ENCODE peak calls at places on chromosomes 11 and 22, in seven cellular contexts. One of them, this sample, is unnamed.

GRCh38 chr11:18611196-18611595 is 11.6 kb downstream of the MISFA start:
- DNase-seq in fibroblast of the aortic adventitia: peak
- DNase-seq in sigmoid colon: no peak
- DNase-seq in GM13977: no peak
- DNase-seq in tibial nerve: no peak
- DNase-seq in dorsolateral prefrontal cortex: no peak
- DNase-seq in Calu3: no peak
- DNase-seq in this sample: no peak

GRCh38 chr11:112270551-112271180 is 10.0 kb upstream of the PLET1 start:
- DNase-seq in Calu3: peak
- DNase-seq in sigmoid colon: no peak
- DNase-seq in fibroblast of the aortic adventitia: no peak
- DNase-seq in GM13977: no peak
- DNase-seq in tibial nerve: no peak
- DNase-seq in dorsolateral prefrontal cortex: no peak
- DNase-seq in this sample: no peak

GRCh38 chr11:12460441-12460840 is 83.1 kb downstream of the PARVA start:
- DNase-seq in fibroblast of the aortic adventitia: no peak
- DNase-seq in tibial nerve: no peak
- DNase-seq in dorsolateral prefrontal cortex: no peak
- DNase-seq in GM13977: no peak
- DNase-seq in Calu3: no peak
- DNase-seq in sigmoid colon: no peak
- DNase-seq in this sample: no peak

GRCh38 chr11:64339754-64340408 is at the start of gene CCDC88B:
- DNase-seq in fibroblast of the aortic adventitia: no peak
- DNase-seq in GM13977: peak
- DNase-seq in tibial nerve: no peak
- DNase-seq in sigmoid colon: no peak
- DNase-seq in dorsolateral prefrontal cortex: no peak
- DNase-seq in Calu3: no peak
- DNase-seq in this sample: peak

GRCh38 chr11:12291767-12292166 is 85.6 kb upstream of the PARVA start:
- DNase-seq in GM13977: peak
- DNase-seq in Calu3: no peak
- DNase-seq in sigmoid colon: no peak
- DNase-seq in fibroblast of the aortic adventitia: no peak
- DNase-seq in tibial nerve: no peak
- DNase-seq in dorsolateral prefrontal cortex: no peak
- DNase-seq in this sample: peak

GRCh38 chr22:44538071-44538470 is 40.0 kb upstream of the RTL6 start:
- DNase-seq in GM13977: no peak
- DNase-seq in fibroblast of the aortic adventitia: peak
- DNase-seq in sigmoid colon: no peak
- DNase-seq in dorsolateral prefrontal cortex: no peak
- DNase-seq in Calu3: no peak
- DNase-seq in tibial nerve: no peak
- DNase-seq in this sample: no peak

GRCh38 chr22:17199131-17199731 is 20.0 kb downstream of the ADA2 start:
- DNase-seq in fibroblast of the aortic adventitia: peak
- DNase-seq in Calu3: no peak
- DNase-seq in sigmoid colon: no peak
- DNase-seq in dorsolateral prefrontal cortex: peak
- DNase-seq in GM13977: no peak
- DNase-seq in tibial nerve: peak
- DNase-seq in this sample: no peak

GRCh38 chr22:37815593-37815992 is 7.6 kb upstream of the GALR3 start:
- DNase-seq in dorsolateral prefrontal cortex: no peak
- DNase-seq in sigmoid colon: no peak
- DNase-seq in GM13977: no peak
- DNase-seq in Calu3: no peak
- DNase-seq in fibroblast of the aortic adventitia: no peak
- DNase-seq in tibial nerve: no peak
- DNase-seq in this sample: no peak

GRCh38 chr11:128284634-128285033 is 302.7 kb downstream of the ETS1 start:
- DNase-seq in GM13977: no peak
- DNase-seq in dorsolateral prefrontal cortex: no peak
- DNase-seq in tibial nerve: no peak
- DNase-seq in Calu3: no peak
- DNase-seq in fibroblast of the aortic adventitia: no peak
- DNase-seq in sigmoid colon: no peak
- DNase-seq in this sample: no peak

DNA sequence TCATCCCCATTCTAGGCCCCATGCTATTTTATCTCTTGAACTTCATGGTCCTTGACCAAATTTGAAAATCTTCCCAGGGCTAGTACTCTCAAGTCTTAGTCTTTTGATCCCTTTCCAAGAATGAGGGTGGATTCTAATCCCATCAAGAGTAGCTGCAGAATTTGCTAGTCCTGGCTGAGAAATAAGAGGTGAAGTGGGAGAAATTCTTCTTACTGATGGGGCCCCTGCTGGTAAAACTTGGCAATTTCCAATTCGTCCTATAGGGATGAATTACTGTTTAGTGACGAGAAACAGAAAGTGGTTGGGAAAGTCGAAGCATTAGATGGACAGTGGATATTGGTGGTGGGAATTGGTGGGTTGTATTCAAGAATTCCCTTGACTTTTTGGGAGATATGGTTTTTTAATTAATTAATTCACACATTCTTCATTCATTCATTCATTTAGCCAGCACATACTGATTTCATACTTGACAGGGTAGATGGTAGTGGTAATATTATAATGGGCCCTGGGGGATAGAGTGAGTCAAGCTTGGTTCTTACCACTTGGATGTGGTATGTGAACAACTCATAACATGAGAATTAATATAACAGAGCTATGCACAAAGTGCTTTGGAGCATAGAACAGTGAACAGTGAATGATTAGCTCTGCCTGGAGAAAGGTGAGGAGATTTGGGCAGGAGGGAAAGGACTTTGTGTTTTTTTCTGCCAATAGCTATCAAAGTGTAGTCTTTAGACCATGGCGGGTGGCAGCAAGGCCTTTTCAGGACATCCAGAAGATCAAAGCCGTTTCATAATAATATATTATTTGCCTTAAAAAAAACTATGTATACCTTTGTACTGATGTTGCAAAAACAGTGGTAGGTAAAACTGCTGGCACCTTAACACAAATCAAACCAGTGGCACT is 103.8 kb downstream of the STIM1 start:
- DNase-seq in fibroblast of the aortic adventitia: peak
- DNase-seq in GM13977: peak
- DNase-seq in tibial nerve: no peak
- DNase-seq in sigmoid colon: no peak
- DNase-seq in dorsolateral prefrontal cortex: no peak
- DNase-seq in Calu3: peak
- DNase-seq in this sample: no peak
- TF ChIP-seq CTCF in fibroblast of the aortic adventitia: peak
- TF ChIP-seq CTCF in GM13977: peak
- TF ChIP-seq CTCF in tibial nerve: no peak
- TF ChIP-seq CTCF in sigmoid colon: no peak
- TF ChIP-seq CTCF in dorsolateral prefrontal cortex: no peak
- TF ChIP-seq CTCF in Calu3: no peak
- TF ChIP-seq CTCF in this sample: no peak

DNA sequence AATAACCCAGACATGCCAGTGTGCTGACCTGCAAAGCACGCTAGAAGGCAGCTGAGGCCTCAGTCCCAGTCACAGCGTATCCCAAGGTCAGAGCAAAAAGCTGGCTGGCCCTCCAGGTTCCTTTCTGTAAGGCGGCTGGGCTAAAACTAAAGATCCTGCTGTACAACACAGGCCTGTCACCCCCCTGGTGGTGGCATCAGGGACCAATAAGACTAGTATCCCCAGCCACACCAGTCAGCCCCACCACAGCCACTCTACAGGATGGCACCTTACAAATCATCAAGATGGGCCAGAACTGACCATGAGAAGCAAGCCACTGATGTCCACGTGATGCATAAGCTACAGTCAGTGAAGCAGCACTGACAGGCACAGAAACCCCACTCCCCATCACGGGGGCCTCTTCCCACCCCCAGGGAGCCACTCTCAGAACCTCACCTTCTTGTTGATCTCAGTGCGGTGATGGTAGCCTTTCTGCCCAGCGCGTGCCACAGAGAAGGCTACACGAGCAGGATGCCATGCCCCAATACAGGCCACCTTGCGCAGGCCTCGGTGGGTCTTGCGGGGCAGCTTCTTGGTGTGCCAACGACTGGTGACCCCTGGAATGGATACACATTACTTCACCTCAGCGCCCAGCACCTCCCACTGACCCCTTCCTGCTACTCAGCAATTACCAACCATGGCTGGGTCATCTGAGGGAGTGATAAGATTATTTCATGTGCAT is 5.0 kb downstream of the RPL3 start:
- DNase-seq in fibroblast of the aortic adventitia: no peak
- DNase-seq in Calu3: no peak
- DNase-seq in GM13977: no peak
- DNase-seq in tibial nerve: no peak
- DNase-seq in dorsolateral prefrontal cortex: no peak
- DNase-seq in sigmoid colon: no peak
- DNase-seq in this sample: no peak
- TF ChIP-seq CTCF in fibroblast of the aortic adventitia: no peak
- TF ChIP-seq CTCF in Calu3: no peak
- TF ChIP-seq CTCF in GM13977: no peak
- TF ChIP-seq CTCF in tibial nerve: no peak
- TF ChIP-seq CTCF in dorsolateral prefrontal cortex: no peak
- TF ChIP-seq CTCF in sigmoid colon: no peak
- TF ChIP-seq CTCF in this sample: no peak

DNA sequence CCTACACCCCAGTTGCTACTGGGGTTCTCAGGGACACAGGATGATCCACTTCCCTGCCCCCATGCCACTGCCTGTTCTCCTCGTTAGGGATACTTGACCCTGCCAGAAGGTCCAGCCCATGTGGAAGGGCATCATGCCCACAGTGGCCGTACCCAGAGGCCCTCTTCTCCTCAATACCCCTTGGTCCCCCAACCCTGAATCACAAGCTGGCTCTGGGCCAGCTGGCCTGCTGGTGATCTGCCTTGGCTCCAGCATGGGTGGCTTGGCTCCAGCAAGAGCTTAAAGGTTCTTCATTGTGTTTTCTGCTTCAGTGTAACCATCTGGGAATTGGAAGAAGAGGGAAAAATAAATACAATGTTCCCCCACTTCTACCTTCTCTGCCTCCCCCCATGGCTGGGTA is 11.1 kb upstream of the TPBGL start:
- DNase-seq in dorsolateral prefrontal cortex: no peak
- DNase-seq in sigmoid colon: no peak
- DNase-seq in GM13977: no peak
- DNase-seq in fibroblast of the aortic adventitia: no peak
- DNase-seq in Calu3: no peak
- DNase-seq in tibial nerve: no peak
- DNase-seq in this sample: no peak
- TF ChIP-seq CTCF in dorsolateral prefrontal cortex: no peak
- TF ChIP-seq CTCF in sigmoid colon: no peak
- TF ChIP-seq CTCF in GM13977: no peak
- TF ChIP-seq CTCF in fibroblast of the aortic adventitia: no peak
- TF ChIP-seq CTCF in Calu3: no peak
- TF ChIP-seq CTCF in tibial nerve: no peak
- TF ChIP-seq CTCF in this sample: no peak

GRCh38 chr11:31233425-31233824 is 136.1 kb downstream of the DCDC1 start:
- DNase-seq in tibial nerve: no peak
- DNase-seq in Calu3: no peak
- DNase-seq in sigmoid colon: no peak
- DNase-seq in fibroblast of the aortic adventitia: no peak
- DNase-seq in GM13977: no peak
- DNase-seq in dorsolateral prefrontal cortex: no peak
- DNase-seq in this sample: no peak
- TF ChIP-seq CTCF in tibial nerve: no peak
- TF ChIP-seq CTCF in Calu3: peak
- TF ChIP-seq CTCF in sigmoid colon: no peak
- TF ChIP-seq CTCF in fibroblast of the aortic adventitia: no peak
- TF ChIP-seq CTCF in GM13977: peak
- TF ChIP-seq CTCF in dorsolateral prefrontal cortex: no peak
- TF ChIP-seq CTCF in this sample: no peak

DNA sequence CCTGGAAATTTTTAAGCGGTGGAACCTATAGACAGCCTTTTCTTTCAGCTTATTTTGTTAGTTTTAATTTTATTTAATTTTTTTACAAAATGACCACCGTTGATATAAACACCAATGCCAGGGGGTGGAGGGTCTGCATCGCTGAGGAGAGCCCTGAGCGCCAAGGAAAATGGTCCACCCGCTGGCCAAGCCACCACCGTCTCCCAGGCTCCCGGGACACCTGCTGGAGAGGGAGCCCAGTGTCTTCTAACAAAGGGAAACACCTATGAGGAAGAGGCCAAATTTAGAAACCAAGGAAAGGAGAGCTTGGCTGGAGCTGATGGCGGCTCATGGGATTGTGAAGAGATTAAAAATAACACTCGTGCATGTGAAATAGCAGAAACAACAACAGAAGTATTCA is 288 bp upstream of the KRTAP5-8 start:
- DNase-seq in tibial nerve: no peak
- DNase-seq in dorsolateral prefrontal cortex: no peak
- DNase-seq in Calu3: no peak
- DNase-seq in fibroblast of the aortic adventitia: no peak
- DNase-seq in sigmoid colon: no peak
- DNase-seq in GM13977: no peak
- DNase-seq in this sample: no peak
- TF ChIP-seq CTCF in tibial nerve: no peak
- TF ChIP-seq CTCF in dorsolateral prefrontal cortex: no peak
- TF ChIP-seq CTCF in Calu3: no peak
- TF ChIP-seq CTCF in fibroblast of the aortic adventitia: no peak
- TF ChIP-seq CTCF in sigmoid colon: no peak
- TF ChIP-seq CTCF in GM13977: no peak
- TF ChIP-seq CTCF in this sample: no peak

GRCh38 chr11:108826136-108826535 is 161.3 kb downstream of the DDX10 start:
- DNase-seq in tibial nerve: no peak
- DNase-seq in dorsolateral prefrontal cortex: no peak
- DNase-seq in fibroblast of the aortic adventitia: no peak
- DNase-seq in sigmoid colon: no peak
- DNase-seq in GM13977: no peak
- DNase-seq in Calu3: no peak
- DNase-seq in this sample: no peak
- TF ChIP-seq CTCF in tibial nerve: no peak
- TF ChIP-seq CTCF in dorsolateral prefrontal cortex: no peak
- TF ChIP-seq CTCF in fibroblast of the aortic adventitia: no peak
- TF ChIP-seq CTCF in sigmoid colon: no peak
- TF ChIP-seq CTCF in GM13977: no peak
- TF ChIP-seq CTCF in Calu3: no peak
- TF ChIP-seq CTCF in this sample: no peak

DNA sequence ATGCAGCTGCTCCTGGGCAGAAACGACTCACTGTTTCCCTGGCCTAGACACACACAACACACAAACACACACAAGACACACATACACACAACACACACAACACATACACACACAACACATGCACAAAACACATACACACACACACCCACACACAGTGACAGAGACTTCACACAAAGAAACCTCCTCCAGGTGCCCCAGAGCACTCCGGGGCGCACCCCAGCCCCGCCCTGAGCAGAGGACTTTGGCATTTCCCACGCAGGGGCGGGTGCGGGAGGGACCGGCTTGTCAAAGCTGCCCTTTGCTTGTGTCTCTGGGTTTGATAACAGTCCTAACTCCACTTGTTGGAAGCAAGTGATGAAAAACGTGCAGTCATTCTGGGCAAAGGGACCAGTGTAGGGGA is 6.5 kb downstream of the APOBEC3A start:
- DNase-seq in dorsolateral prefrontal cortex: no peak
- DNase-seq in tibial nerve: no peak
- DNase-seq in Calu3: peak
- DNase-seq in fibroblast of the aortic adventitia: no peak
- DNase-seq in sigmoid colon: no peak
- DNase-seq in GM13977: no peak
- DNase-seq in this sample: no peak
- TF ChIP-seq CTCF in dorsolateral prefrontal cortex: no peak
- TF ChIP-seq CTCF in tibial nerve: no peak
- TF ChIP-seq CTCF in Calu3: no peak
- TF ChIP-seq CTCF in fibroblast of the aortic adventitia: no peak
- TF ChIP-seq CTCF in sigmoid colon: no peak
- TF ChIP-seq CTCF in GM13977: no peak
- TF ChIP-seq CTCF in this sample: no peak